ENCODE peak calls at places on chromosome 15, in nine cellular contexts. One of them, this sample, is unnamed.

GRCh38 chr15:38707802-38708671 is 143.4 kb upstream of the RASGRP1 start:
- DNase-seq in AG10803: peak
- DNase-seq in GM12864: peak
- DNase-seq in AG09319: peak
- DNase-seq in tibial artery: no peak
- DNase-seq in CD8-positive, alpha-beta T cell: no peak
- DNase-seq in cardiac muscle cell: peak
- DNase-seq in HFFc6: peak
- DNase-seq in mucosa of descending colon: peak
- DNase-seq in this sample: peak

GRCh38 chr15:28093761-28094535 is 5.2 kb downstream of the OCA2 start:
- DNase-seq in AG10803: no peak
- DNase-seq in GM12864: no peak
- DNase-seq in AG09319: no peak
- DNase-seq in tibial artery: no peak
- DNase-seq in CD8-positive, alpha-beta T cell: no peak
- DNase-seq in cardiac muscle cell: no peak
- DNase-seq in HFFc6: no peak
- DNase-seq in mucosa of descending colon: peak
- DNase-seq in this sample: no peak

GRCh38 chr15:19973718-19974117 is 567.9 kb downstream of the GOLGA6L6 start:
- DNase-seq in AG10803: no peak
- DNase-seq in GM12864: no peak
- DNase-seq in AG09319: no peak
- DNase-seq in tibial artery: no peak
- DNase-seq in CD8-positive, alpha-beta T cell: no peak
- DNase-seq in cardiac muscle cell: no peak
- DNase-seq in HFFc6: no peak
- DNase-seq in mucosa of descending colon: no peak
- DNase-seq in this sample: no peak

GRCh38 chr15:98658831-98659699 is 10.7 kb downstream of the IGF1R start:
- DNase-seq in AG10803: peak
- DNase-seq in GM12864: no peak
- DNase-seq in AG09319: no peak
- DNase-seq in tibial artery: peak
- DNase-seq in CD8-positive, alpha-beta T cell: no peak
- DNase-seq in cardiac muscle cell: peak
- DNase-seq in HFFc6: peak
- DNase-seq in mucosa of descending colon: peak
- DNase-seq in this sample: peak

GRCh38 chr15:58761010-58761388 is 10.1 kb upstream of the MINDY2 start:
- DNase-seq in AG10803: no peak
- DNase-seq in GM12864: no peak
- DNase-seq in AG09319: no peak
- DNase-seq in tibial artery: no peak
- DNase-seq in CD8-positive, alpha-beta T cell: no peak
- DNase-seq in cardiac muscle cell: no peak
- DNase-seq in HFFc6: no peak
- DNase-seq in mucosa of descending colon: no peak
- DNase-seq in this sample: no peak

GRCh38 chr15:77790481-77790880 is 157.8 kb upstream of the LINGO1 start:
- DNase-seq in AG10803: no peak
- DNase-seq in GM12864: no peak
- DNase-seq in AG09319: no peak
- DNase-seq in tibial artery: no peak
- DNase-seq in CD8-positive, alpha-beta T cell: no peak
- DNase-seq in cardiac muscle cell: no peak
- DNase-seq in HFFc6: no peak
- DNase-seq in mucosa of descending colon: no peak
- DNase-seq in this sample: no peak

GRCh38 chr15:60656041-60656440 is 177.1 kb upstream of the ICE2 start:
- DNase-seq in AG10803: no peak
- DNase-seq in GM12864: no peak
- DNase-seq in AG09319: no peak
- DNase-seq in tibial artery: no peak
- DNase-seq in CD8-positive, alpha-beta T cell: no peak
- DNase-seq in cardiac muscle cell: peak
- DNase-seq in HFFc6: no peak
- DNase-seq in mucosa of descending colon: no peak
- DNase-seq in this sample: no peak

GRCh38 chr15:83282859-83283812 is 1.3 kb downstream of the BNC1 start:
- DNase-seq in AG10803: peak
- DNase-seq in GM12864: no peak
- DNase-seq in AG09319: no peak
- DNase-seq in tibial artery: no peak
- DNase-seq in CD8-positive, alpha-beta T cell: no peak
- DNase-seq in cardiac muscle cell: peak
- DNase-seq in HFFc6: peak
- DNase-seq in mucosa of descending colon: no peak
- DNase-seq in this sample: peak

GRCh38 chr15:92914103-92914499 is 14.0 kb downstream of the CHD2 start:
- DNase-seq in AG10803: no peak
- DNase-seq in GM12864: no peak
- DNase-seq in AG09319: no peak
- DNase-seq in tibial artery: no peak
- DNase-seq in CD8-positive, alpha-beta T cell: no peak
- DNase-seq in cardiac muscle cell: no peak
- DNase-seq in HFFc6: no peak
- DNase-seq in mucosa of descending colon: no peak
- DNase-seq in this sample: no peak

DNA sequence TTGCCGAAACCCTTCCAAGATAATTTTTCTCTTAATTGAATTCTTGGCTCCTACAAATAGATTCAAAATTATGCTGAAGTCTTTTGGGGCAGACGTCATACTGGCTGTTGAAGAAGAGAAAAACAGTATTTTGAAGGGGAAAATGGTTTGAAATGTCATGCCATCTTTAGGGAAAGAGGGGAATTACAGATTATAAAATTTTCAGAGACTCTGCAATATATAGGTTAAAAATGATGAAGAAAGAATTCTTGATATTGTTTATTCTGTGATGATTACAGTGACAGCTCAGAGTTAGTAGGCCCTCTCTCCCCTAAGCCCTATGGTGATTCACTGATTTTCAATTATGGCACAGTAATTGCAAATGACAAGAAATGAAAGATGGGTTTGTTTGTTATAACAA is 86.1 kb downstream of the CGNL1 start:
- DNase-seq in AG10803: no peak
- DNase-seq in GM12864: no peak
- DNase-seq in AG09319: no peak
- DNase-seq in tibial artery: no peak
- DNase-seq in CD8-positive, alpha-beta T cell: no peak
- DNase-seq in cardiac muscle cell: peak
- DNase-seq in HFFc6: no peak
- DNase-seq in mucosa of descending colon: no peak
- DNase-seq in this sample: no peak
- TF ChIP-seq CTCF in AG10803: peak
- TF ChIP-seq CTCF in GM12864: no peak
- TF ChIP-seq CTCF in AG09319: peak
- TF ChIP-seq CTCF in tibial artery: peak
- TF ChIP-seq CTCF in CD8-positive, alpha-beta T cell: no peak
- TF ChIP-seq CTCF in cardiac muscle cell: peak
- TF ChIP-seq CTCF in HFFc6: peak
- TF ChIP-seq CTCF in mucosa of descending colon: no peak
- TF ChIP-seq CTCF in this sample: peak

GRCh38 chr15:25183581-25184330 is 229.0 kb downstream of the SNRPN start:
- DNase-seq in AG10803: no peak
- DNase-seq in GM12864: no peak
- DNase-seq in AG09319: no peak
- DNase-seq in tibial artery: peak
- DNase-seq in CD8-positive, alpha-beta T cell: no peak
- DNase-seq in cardiac muscle cell: no peak
- DNase-seq in HFFc6: no peak
- DNase-seq in mucosa of descending colon: no peak
- DNase-seq in this sample: no peak

GRCh38 chr15:25181290-25182097 is 226.7 kb downstream of the SNRPN start:
- DNase-seq in AG10803: no peak
- DNase-seq in GM12864: no peak
- DNase-seq in AG09319: no peak
- DNase-seq in tibial artery: peak
- DNase-seq in CD8-positive, alpha-beta T cell: no peak
- DNase-seq in cardiac muscle cell: no peak
- DNase-seq in HFFc6: no peak
- DNase-seq in mucosa of descending colon: no peak
- DNase-seq in this sample: no peak

GRCh38 chr15:25184356-25185155 is 229.8 kb downstream of the SNRPN start:
- DNase-seq in AG10803: no peak
- DNase-seq in GM12864: no peak
- DNase-seq in AG09319: no peak
- DNase-seq in tibial artery: peak
- DNase-seq in CD8-positive, alpha-beta T cell: no peak
- DNase-seq in cardiac muscle cell: no peak
- DNase-seq in HFFc6: no peak
- DNase-seq in mucosa of descending colon: no peak
- DNase-seq in this sample: no peak

GRCh38 chr15:25182098-25182478 is 227.3 kb downstream of the SNRPN start:
- DNase-seq in AG10803: no peak
- DNase-seq in GM12864: no peak
- DNase-seq in AG09319: no peak
- DNase-seq in tibial artery: peak
- DNase-seq in CD8-positive, alpha-beta T cell: no peak
- DNase-seq in cardiac muscle cell: no peak
- DNase-seq in HFFc6: no peak
- DNase-seq in mucosa of descending colon: no peak
- DNase-seq in this sample: no peak

DNA sequence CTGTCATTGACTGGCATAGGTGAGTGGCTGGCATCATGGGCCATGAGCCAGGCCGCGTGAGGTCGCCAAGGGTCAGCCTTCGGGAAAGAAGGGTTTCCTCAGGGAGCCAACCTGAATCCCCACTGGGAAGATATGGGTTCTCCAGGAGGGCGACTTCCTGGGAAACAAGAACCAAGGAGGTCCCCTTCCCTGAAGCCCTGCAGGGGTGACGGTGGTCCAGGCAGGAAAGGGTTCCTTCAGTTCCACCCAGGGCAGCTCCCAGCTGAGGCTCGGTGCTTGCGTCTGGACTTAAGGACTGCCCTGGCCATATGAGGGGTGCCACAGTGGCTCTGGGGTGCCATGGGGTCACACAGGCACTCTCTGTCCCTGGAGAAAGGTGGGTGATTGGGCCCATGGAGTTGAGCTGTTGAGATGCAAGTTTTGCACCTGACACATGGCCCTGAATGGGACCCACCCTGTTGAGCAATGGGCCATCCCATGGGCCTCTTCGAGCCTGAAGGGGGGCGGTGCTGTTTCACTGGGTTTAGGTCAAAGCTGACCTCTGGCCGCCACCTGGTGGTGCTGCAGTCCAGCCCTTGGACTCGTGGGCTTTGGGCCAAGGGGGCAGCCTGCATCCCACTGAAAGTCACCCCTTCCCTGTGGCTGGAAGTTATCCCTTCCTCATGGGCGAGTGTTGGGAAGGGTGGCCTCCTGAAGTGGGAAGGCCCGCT is 228.1 kb downstream of the SNRPN start:
- DNase-seq in AG10803: no peak
- DNase-seq in GM12864: no peak
- DNase-seq in AG09319: no peak
- DNase-seq in tibial artery: peak
- DNase-seq in CD8-positive, alpha-beta T cell: no peak
- DNase-seq in cardiac muscle cell: no peak
- DNase-seq in HFFc6: no peak
- DNase-seq in mucosa of descending colon: no peak
- DNase-seq in this sample: no peak
- TF ChIP-seq CTCF in AG10803: no peak
- TF ChIP-seq CTCF in GM12864: no peak
- TF ChIP-seq CTCF in AG09319: no peak
- TF ChIP-seq CTCF in tibial artery: no peak
- TF ChIP-seq CTCF in CD8-positive, alpha-beta T cell: no peak
- TF ChIP-seq CTCF in cardiac muscle cell: no peak
- TF ChIP-seq CTCF in HFFc6: no peak
- TF ChIP-seq CTCF in mucosa of descending colon: no peak
- TF ChIP-seq CTCF in this sample: no peak

GRCh38 chr15:44593042-44593736 is 56.2 kb downstream of the EIF3J start:
- DNase-seq in AG10803: no peak
- DNase-seq in GM12864: no peak
- DNase-seq in AG09319: no peak
- DNase-seq in tibial artery: no peak
- DNase-seq in CD8-positive, alpha-beta T cell: no peak
- DNase-seq in cardiac muscle cell: peak
- DNase-seq in HFFc6: peak
- DNase-seq in mucosa of descending colon: no peak
- DNase-seq in this sample: no peak
- TF ChIP-seq CTCF in AG10803: peak
- TF ChIP-seq CTCF in GM12864: peak
- TF ChIP-seq CTCF in AG09319: peak
- TF ChIP-seq CTCF in tibial artery: peak
- TF ChIP-seq CTCF in CD8-positive, alpha-beta T cell: peak
- TF ChIP-seq CTCF in cardiac muscle cell: peak
- TF ChIP-seq CTCF in HFFc6: peak
- TF ChIP-seq CTCF in mucosa of descending colon: no peak
- TF ChIP-seq CTCF in this sample: peak

GRCh38 chr15:82105458-82106205 is 59.8 kb upstream of the MEX3B start:
- DNase-seq in AG10803: peak
- DNase-seq in GM12864: no peak
- DNase-seq in AG09319: peak
- DNase-seq in tibial artery: no peak
- DNase-seq in CD8-positive, alpha-beta T cell: no peak
- DNase-seq in cardiac muscle cell: peak
- DNase-seq in HFFc6: peak
- DNase-seq in mucosa of descending colon: no peak
- DNase-seq in this sample: peak
- TF ChIP-seq CTCF in AG10803: no peak
- TF ChIP-seq CTCF in GM12864: peak
- TF ChIP-seq CTCF in AG09319: no peak
- TF ChIP-seq CTCF in tibial artery: no peak
- TF ChIP-seq CTCF in CD8-positive, alpha-beta T cell: no peak
- TF ChIP-seq CTCF in cardiac muscle cell: no peak
- TF ChIP-seq CTCF in HFFc6: no peak
- TF ChIP-seq CTCF in mucosa of descending colon: no peak
- TF ChIP-seq CTCF in this sample: no peak

GRCh38 chr15:66394912-66395311 is 8.2 kb downstream of the MAP2K1 start:
- DNase-seq in AG10803: no peak
- DNase-seq in GM12864: no peak
- DNase-seq in AG09319: no peak
- DNase-seq in tibial artery: no peak
- DNase-seq in CD8-positive, alpha-beta T cell: no peak
- DNase-seq in cardiac muscle cell: no peak
- DNase-seq in HFFc6: no peak
- DNase-seq in mucosa of descending colon: no peak
- DNase-seq in this sample: no peak
- TF ChIP-seq CTCF in AG10803: no peak
- TF ChIP-seq CTCF in GM12864: no peak
- TF ChIP-seq CTCF in AG09319: no peak
- TF ChIP-seq CTCF in tibial artery: no peak
- TF ChIP-seq CTCF in CD8-positive, alpha-beta T cell: no peak
- TF ChIP-seq CTCF in cardiac muscle cell: no peak
- TF ChIP-seq CTCF in HFFc6: no peak
- TF ChIP-seq CTCF in mucosa of descending colon: no peak
- TF ChIP-seq CTCF in this sample: no peak

GRCh38 chr15:52805351-52806283 is 15.5 kb upstream of the ONECUT1 start:
- DNase-seq in AG10803: no peak
- DNase-seq in GM12864: no peak
- DNase-seq in AG09319: no peak
- DNase-seq in tibial artery: no peak
- DNase-seq in CD8-positive, alpha-beta T cell: no peak
- DNase-seq in cardiac muscle cell: no peak
- DNase-seq in HFFc6: no peak
- DNase-seq in mucosa of descending colon: no peak
- DNase-seq in this sample: no peak
- TF ChIP-seq CTCF in AG10803: peak
- TF ChIP-seq CTCF in GM12864: no peak
- TF ChIP-seq CTCF in AG09319: no peak
- TF ChIP-seq CTCF in tibial artery: no peak
- TF ChIP-seq CTCF in CD8-positive, alpha-beta T cell: peak
- TF ChIP-seq CTCF in cardiac muscle cell: peak
- TF ChIP-seq CTCF in HFFc6: peak
- TF ChIP-seq CTCF in mucosa of descending colon: no peak
- TF ChIP-seq CTCF in this sample: no peak

This sample was measured in astrocyte.